ENCODE peak calls at places on chromosomes 4 and X, in nine cellular contexts. One of them, this sample, is unnamed.
A peak's percentile ranks its signal among the peaks of the same experiment; 100 is the strongest.

GRCh38 chrX:23883737-23884354 is 23.9 kb downstream of the APOO start:
- DNase-seq in endothelial cell of umbilical vein: peak; percentile 37
- DNase-seq in ascending aorta: peak; percentile 58
- DNase-seq in tibial artery: no peak
- DNase-seq in kidney: no peak
- DNase-seq in breast epithelium: no peak
- DNase-seq in left lung: no peak
- DNase-seq in cardiac muscle cell: no peak
- DNase-seq in HCT116: peak; percentile 66
- DNase-seq in this sample: peak; percentile 76

GRCh38 chr4:86294883-86295282 is 65.0 kb downstream of the MAPK10 start:
- DNase-seq in breast epithelium: no peak
- DNase-seq in left lung: no peak
- DNase-seq in kidney: no peak
- DNase-seq in HCT116: no peak
- DNase-seq in tibial artery: no peak
- DNase-seq in cardiac muscle cell: no peak
- DNase-seq in ascending aorta: no peak
- DNase-seq in endothelial cell of umbilical vein: no peak
- DNase-seq in this sample: no peak

GRCh38 chr4:71141125-71141524 is 147.7 kb downstream of the DCK start:
- DNase-seq in kidney: no peak
- DNase-seq in cardiac muscle cell: no peak
- DNase-seq in tibial artery: no peak
- DNase-seq in HCT116: no peak
- DNase-seq in ascending aorta: no peak
- DNase-seq in left lung: no peak
- DNase-seq in endothelial cell of umbilical vein: no peak
- DNase-seq in breast epithelium: no peak
- DNase-seq in this sample: no peak

GRCh38 chrX:40061871-40062524 is 35.8 kb downstream of the BCOR start:
- DNase-seq in endothelial cell of umbilical vein: no peak
- DNase-seq in breast epithelium: no peak
- DNase-seq in tibial artery: no peak
- DNase-seq in left lung: no peak
- DNase-seq in kidney: no peak
- DNase-seq in ascending aorta: peak; percentile 59
- DNase-seq in cardiac muscle cell: no peak
- DNase-seq in HCT116: no peak
- DNase-seq in this sample: no peak

GRCh38 chr4:152536545-152537182 is 772 bp upstream of the FBXW7 start:
- DNase-seq in HCT116: peak; percentile 7
- DNase-seq in ascending aorta: peak; percentile 73
- DNase-seq in left lung: no peak
- DNase-seq in cardiac muscle cell: peak; percentile 52
- DNase-seq in tibial artery: peak; percentile 67
- DNase-seq in breast epithelium: no peak
- DNase-seq in kidney: peak; percentile 65
- DNase-seq in endothelial cell of umbilical vein: no peak
- DNase-seq in this sample: peak; percentile 42

GRCh38 chr4:72919937-72920336 is 149.6 kb downstream of the COX18 start:
- DNase-seq in endothelial cell of umbilical vein: no peak
- DNase-seq in left lung: no peak
- DNase-seq in breast epithelium: no peak
- DNase-seq in kidney: no peak
- DNase-seq in ascending aorta: no peak
- DNase-seq in tibial artery: no peak
- DNase-seq in cardiac muscle cell: no peak
- DNase-seq in HCT116: no peak
- DNase-seq in this sample: no peak

GRCh38 chr4:143344011-143344410 is 7.3 kb downstream of the GAB1 start:
- DNase-seq in breast epithelium: no peak
- DNase-seq in tibial artery: no peak
- DNase-seq in endothelial cell of umbilical vein: no peak
- DNase-seq in HCT116: no peak
- DNase-seq in kidney: no peak
- DNase-seq in ascending aorta: no peak
- DNase-seq in left lung: no peak
- DNase-seq in cardiac muscle cell: no peak
- DNase-seq in this sample: no peak

GRCh38 chr4:124202106-124202505 is 510.4 kb downstream of the ANKRD50 start:
- DNase-seq in endothelial cell of umbilical vein: no peak
- DNase-seq in cardiac muscle cell: no peak
- DNase-seq in HCT116: no peak
- DNase-seq in left lung: no peak
- DNase-seq in ascending aorta: peak; percentile 75
- DNase-seq in kidney: no peak
- DNase-seq in tibial artery: no peak
- DNase-seq in breast epithelium: no peak
- DNase-seq in this sample: no peak

GRCh38 chr4:173521474-173522159 is 8.4 kb downstream of the HAND2 start:
- DNase-seq in breast epithelium: no peak
- DNase-seq in kidney: no peak
- DNase-seq in HCT116: no peak
- DNase-seq in left lung: no peak
- DNase-seq in cardiac muscle cell: peak; percentile 56
- DNase-seq in tibial artery: no peak
- DNase-seq in endothelial cell of umbilical vein: no peak
- DNase-seq in ascending aorta: no peak
- DNase-seq in this sample: no peak

GRCh38 chr4:175422331-175422730 is 389.7 kb downstream of the GPM6A start:
- DNase-seq in breast epithelium: no peak
- DNase-seq in tibial artery: no peak
- DNase-seq in left lung: no peak
- DNase-seq in HCT116: no peak
- DNase-seq in cardiac muscle cell: no peak
- DNase-seq in endothelial cell of umbilical vein: no peak
- DNase-seq in kidney: no peak
- DNase-seq in ascending aorta: no peak
- DNase-seq in this sample: peak; percentile 60

GRCh38 chr4:8847764-8848163 is 23.9 kb downstream of the HMX1 start:
- DNase-seq in kidney: peak; percentile 25
- DNase-seq in ascending aorta: no peak
- DNase-seq in HCT116: peak; percentile 12
- DNase-seq in breast epithelium: no peak
- DNase-seq in cardiac muscle cell: peak; percentile 55
- DNase-seq in endothelial cell of umbilical vein: no peak
- DNase-seq in tibial artery: no peak
- DNase-seq in left lung: no peak
- DNase-seq in this sample: peak; percentile 3

GRCh38 chrX:336227-336626 is 17.6 kb upstream of the GTPBP6 start:
- DNase-seq in cardiac muscle cell: no peak
- DNase-seq in kidney: peak; percentile 58
- DNase-seq in HCT116: no peak
- DNase-seq in tibial artery: no peak
- DNase-seq in breast epithelium: no peak
- DNase-seq in left lung: peak; percentile 9
- DNase-seq in ascending aorta: no peak
- DNase-seq in endothelial cell of umbilical vein: no peak
- DNase-seq in this sample: no peak

GRCh38 chr4:152273343-152273742 is 262.5 kb downstream of the FBXW7 start:
- DNase-seq in tibial artery: no peak
- DNase-seq in endothelial cell of umbilical vein: no peak
- DNase-seq in cardiac muscle cell: no peak
- DNase-seq in left lung: no peak
- DNase-seq in ascending aorta: no peak
- DNase-seq in breast epithelium: no peak
- DNase-seq in kidney: no peak
- DNase-seq in HCT116: no peak
- DNase-seq in this sample: no peak

GRCh38 chr4:8592366-8593267 is at the start of gene CPZ:
- DNase-seq in tibial artery: no peak
- DNase-seq in HCT116: no peak
- DNase-seq in endothelial cell of umbilical vein: no peak
- DNase-seq in kidney: peak; percentile 70
- DNase-seq in ascending aorta: no peak
- DNase-seq in cardiac muscle cell: peak; percentile 78
- DNase-seq in left lung: no peak
- DNase-seq in breast epithelium: no peak
- DNase-seq in this sample: peak; percentile 32

GRCh38 chr4:77006753-77007355 is 57.3 kb downstream of the SEPTIN11 start:
- DNase-seq in ascending aorta: no peak
- DNase-seq in cardiac muscle cell: peak; percentile 72
- DNase-seq in left lung: no peak
- DNase-seq in HCT116: no peak
- DNase-seq in breast epithelium: no peak
- DNase-seq in kidney: no peak
- DNase-seq in tibial artery: no peak
- DNase-seq in endothelial cell of umbilical vein: no peak
- DNase-seq in this sample: no peak
- H3K36me3 ChIP-seq in ascending aorta: no peaks in the 10 kb centered on the region
- H3K36me3 ChIP-seq in cardiac muscle cell: no peaks in the 10 kb centered on the region
- H3K36me3 ChIP-seq in left lung: no peaks in the 10 kb centered on the region
- H3K36me3 ChIP-seq in HCT116: peaks cover 6% of the 10 kb centered on the region
- H3K36me3 ChIP-seq in breast epithelium: no peaks in the 10 kb centered on the region
- H3K36me3 ChIP-seq in kidney: peaks cover 13% of the 10 kb centered on the region
- H3K36me3 ChIP-seq in tibial artery: peaks cover 7% of the 10 kb centered on the region
- H3K36me3 ChIP-seq in endothelial cell of umbilical vein: peaks cover 6% of the 10 kb centered on the region
- H3K36me3 ChIP-seq in this sample: peaks cover 25% of the 10 kb centered on the region

GRCh38 chrX:48833531-48834138 is 1.8 kb downstream of the PCSK1N start:
- DNase-seq in kidney: no peak
- DNase-seq in breast epithelium: no peak
- DNase-seq in cardiac muscle cell: no peak
- DNase-seq in endothelial cell of umbilical vein: no peak
- DNase-seq in HCT116: no peak
- DNase-seq in ascending aorta: no peak
- DNase-seq in tibial artery: no peak
- DNase-seq in left lung: no peak
- DNase-seq in this sample: no peak

GRCh38 chrX:48831909-48832291 is 3.5 kb downstream of the PCSK1N start:
- DNase-seq in endothelial cell of umbilical vein: no peak
- DNase-seq in ascending aorta: no peak
- DNase-seq in HCT116: no peak
- DNase-seq in left lung: no peak
- DNase-seq in cardiac muscle cell: no peak
- DNase-seq in tibial artery: no peak
- DNase-seq in kidney: no peak
- DNase-seq in breast epithelium: no peak
- DNase-seq in this sample: no peak

GRCh38 chrX:48831136-48831908 is 4.1 kb downstream of the PCSK1N start:
- DNase-seq in tibial artery: no peak
- DNase-seq in HCT116: no peak
- DNase-seq in left lung: no peak
- DNase-seq in kidney: no peak
- DNase-seq in cardiac muscle cell: no peak
- DNase-seq in breast epithelium: no peak
- DNase-seq in endothelial cell of umbilical vein: no peak
- DNase-seq in ascending aorta: no peak
- DNase-seq in this sample: no peak

GRCh38 chrX:48835524-48836329 is at the start of gene PCSK1N:
- DNase-seq in endothelial cell of umbilical vein: no peak
- DNase-seq in left lung: no peak
- DNase-seq in tibial artery: no peak
- DNase-seq in kidney: peak; percentile 88
- DNase-seq in ascending aorta: no peak
- DNase-seq in cardiac muscle cell: no peak
- DNase-seq in HCT116: no peak
- DNase-seq in breast epithelium: no peak
- DNase-seq in this sample: no peak

DNA sequence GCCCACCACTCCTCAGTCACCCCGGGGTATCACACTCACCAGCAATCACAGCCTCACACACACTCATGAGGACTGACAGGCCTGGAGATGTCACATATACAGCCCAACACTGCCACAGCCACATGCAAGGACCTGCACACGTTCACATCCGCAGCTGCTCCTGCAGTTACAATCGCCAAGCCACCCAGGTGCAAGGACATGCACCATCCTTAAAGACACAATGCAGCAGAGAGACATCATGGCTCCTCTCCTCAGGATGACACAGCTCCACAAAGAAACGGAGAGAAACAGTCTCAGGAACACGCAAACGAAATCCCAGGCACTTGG is 1.1 kb downstream of the PCSK1N start:
- DNase-seq in cardiac muscle cell: no peak
- DNase-seq in tibial artery: no peak
- DNase-seq in left lung: no peak
- DNase-seq in ascending aorta: peak; percentile 9
- DNase-seq in HCT116: no peak
- DNase-seq in kidney: no peak
- DNase-seq in endothelial cell of umbilical vein: no peak
- DNase-seq in breast epithelium: no peak
- DNase-seq in this sample: no peak
- H3K4me3 ChIP-seq in cardiac muscle cell: no peak overlapping the region
- H3K4me3 ChIP-seq in tibial artery: no peak overlapping the region
- H3K4me3 ChIP-seq in left lung: no peak overlapping the region
- H3K4me3 ChIP-seq in ascending aorta: no peak overlapping the region
- H3K4me3 ChIP-seq in HCT116: no peak overlapping the region
- H3K4me3 ChIP-seq in kidney: peak overlapping the region; percentile 68
- H3K4me3 ChIP-seq in endothelial cell of umbilical vein: no peak overlapping the region
- H3K4me3 ChIP-seq in breast epithelium: no peak overlapping the region
- H3K4me3 ChIP-seq in this sample: no peak overlapping the region

DNA sequence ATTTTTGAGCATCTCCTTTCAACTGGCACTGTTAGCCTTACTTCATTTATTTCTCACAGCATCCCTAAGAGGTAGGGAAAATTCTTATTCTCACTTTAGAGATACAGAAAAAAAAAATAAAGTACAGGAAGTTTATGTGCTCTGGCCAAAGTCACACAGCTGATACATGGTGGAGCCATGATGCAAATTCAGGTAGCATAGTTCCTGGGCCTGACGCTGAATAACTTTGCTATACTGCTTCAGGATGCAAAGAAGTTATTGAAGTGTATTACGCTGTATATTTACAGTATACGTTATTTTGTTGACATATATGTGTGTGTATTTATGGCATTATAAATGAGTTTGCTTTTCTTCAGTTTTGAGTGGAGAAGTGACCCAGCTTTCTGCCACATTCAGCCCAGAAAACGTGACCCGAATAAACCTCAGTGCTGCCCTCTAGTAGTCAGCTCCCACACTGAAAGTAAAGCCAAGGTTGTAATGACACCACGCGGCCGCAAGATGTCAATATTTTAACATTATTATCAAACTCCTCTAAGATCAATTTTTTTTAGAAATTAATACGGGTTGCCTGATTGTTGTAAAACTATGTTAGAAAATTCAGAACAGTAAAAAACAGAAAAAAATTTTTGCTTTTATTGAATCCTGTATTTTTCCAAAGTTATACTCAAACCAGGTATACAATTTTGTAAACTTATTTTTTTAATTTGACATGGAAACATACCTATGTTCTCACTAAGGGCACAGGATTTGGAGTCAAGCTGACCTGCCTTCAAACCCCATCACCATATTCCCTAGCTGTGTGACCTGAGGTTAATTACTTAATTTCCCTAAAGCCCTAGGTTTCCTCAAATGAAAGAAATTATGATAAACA is 3.8 kb upstream of the GUCY2F start:
- DNase-seq in breast epithelium: peak; percentile 51
- DNase-seq in left lung: peak; percentile 53
- DNase-seq in cardiac muscle cell: peak; percentile 82
- DNase-seq in ascending aorta: peak; percentile 83
- DNase-seq in tibial artery: peak; percentile 60
- DNase-seq in HCT116: peak; percentile 49
- DNase-seq in kidney: no peak
- DNase-seq in endothelial cell of umbilical vein: peak; percentile 77
- DNase-seq in this sample: peak; percentile 65
- TF ChIP-seq CTCF in breast epithelium: peak; percentile 96
- TF ChIP-seq CTCF in left lung: peak; percentile 81
- TF ChIP-seq CTCF in cardiac muscle cell: peak; percentile 85
- TF ChIP-seq CTCF in ascending aorta: peak; percentile 98
- TF ChIP-seq CTCF in tibial artery: peak; percentile 76
- TF ChIP-seq CTCF in HCT116: peak; percentile 73
- TF ChIP-seq CTCF in kidney: peak; percentile 94
- TF ChIP-seq CTCF in endothelial cell of umbilical vein: peak; percentile 83
- TF ChIP-seq CTCF in this sample: peak; percentile 98

GRCh38 chr4:56450342-56450741 is 14.3 kb downstream of the PAICS start:
- DNase-seq in endothelial cell of umbilical vein: no peak
- DNase-seq in tibial artery: no peak
- DNase-seq in left lung: no peak
- DNase-seq in breast epithelium: no peak
- DNase-seq in kidney: no peak
- DNase-seq in cardiac muscle cell: no peak
- DNase-seq in HCT116: no peak
- DNase-seq in ascending aorta: no peak
- DNase-seq in this sample: no peak
- H3K36me3 ChIP-seq in endothelial cell of umbilical vein: peaks cover 20% of the 10 kb centered on the region
- H3K36me3 ChIP-seq in tibial artery: peaks cover 33% of the 10 kb centered on the region
- H3K36me3 ChIP-seq in left lung: peaks cover 4% of the 10 kb centered on the region
- H3K36me3 ChIP-seq in breast epithelium: no peaks in the 10 kb centered on the region
- H3K36me3 ChIP-seq in kidney: peaks cover 9% of the 10 kb centered on the region
- H3K36me3 ChIP-seq in cardiac muscle cell: peaks cover 75% of the 10 kb centered on the region
- H3K36me3 ChIP-seq in HCT116: peaks cover 54% of the 10 kb centered on the region
- H3K36me3 ChIP-seq in ascending aorta: peaks cover 4% of the 10 kb centered on the region
- H3K36me3 ChIP-seq in this sample: peaks cover 48% of the 10 kb centered on the region

This sample was measured in brain microvascular endothelial cell.